ENCODE peak calls at places on chromosomes 12 and 14, in seven cellular contexts. A is effector CD4-positive, alpha-beta T cell; J is astrocyte; W is stimulated activated CD8-positive, alpha-beta memory T cell treated with anti-CD3 and anti-CD28 coated beads, Interleukin-4, amount 100 ng/mL, for 48 hours; H is endodermal cell; I is Caco-2; V is KBM-7. Q is an unnamed sample.

GRCh38 chr12:130938186-130938585 is 15.5 kb upstream of the ADGRD1 start:
- DNase-seq in J (no peak), W (no peak), H (no peak), V (no peak), A (no peak), I (no peak), Q (no peak)

GRCh38 chr14:60094306-60094897 is 2.7 kb downstream of the PCNX4 start:
- DNase-seq in A (no peak), I (peak; percentile 70), J (peak; percentile 84), V (peak; percentile 8), W (peak; percentile 32), H (peak; percentile 90), Q (no peak)

GRCh38 chr12:69523433-69524330 is 53.5 kb downstream of the FRS2 start:
- DNase-seq in H (no peak), J (no peak), A (no peak), W (no peak), I (no peak), V (no peak), Q (no peak)

GRCh38 chr14:79701371-79701770 is 509.9 kb downstream of the DIO2 start:
- DNase-seq in I (no peak), J (no peak), V (no peak), H (no peak), A (no peak), W (no peak), Q (no peak)

GRCh38 chr14:105418269-105419054 is 1.2 kb upstream of the MTA1 start:
- DNase-seq in V (no peak), H (peak; percentile 46), W (no peak), J (no peak), A (no peak), I (no peak), Q (no peak)

GRCh38 chr12:71972441-71973074 is 33.9 kb downstream of the TPH2 start:
- DNase-seq in A (no peak), V (no peak), W (no peak), H (peak; percentile 74), J (no peak), I (no peak), Q (no peak)

GRCh38 chr12:124680863-124681778 is 113.7 kb upstream of the NCOR2 start:
- DNase-seq in W (peak; percentile 48), V (peak; percentile 92), H (peak; percentile 84), A (no peak), I (peak; percentile 75), J (peak; percentile 94), Q (no peak)

GRCh38 chr14:63470877-63471565 is 72.2 kb downstream of the PPP2R5E start:
- DNase-seq in H (no peak), I (no peak), W (no peak), V (no peak), J (peak; percentile 81), A (no peak), Q (no peak)

GRCh38 chr12:129827102-129827873 is 76.5 kb downstream of the TMEM132D start:
- DNase-seq in W (no peak), V (no peak), H (peak; percentile 74), A (no peak), I (no peak), J (no peak), Q (no peak)

GRCh38 chr14:80425686-80426085 is 214.4 kb upstream of the DIO2 start:
- DNase-seq in V (no peak), J (peak; percentile 100), I (no peak), A (no peak), H (no peak), W (no peak), Q (no peak)

GRCh38 chr12:128323526-128323925 is 56.6 kb downstream of the TMEM132C start:
- DNase-seq in V (no peak), A (no peak), H (peak; percentile 79), W (no peak), I (no peak), J (no peak), Q (no peak)

GRCh38 chr14:61225304-61225703 is 55.8 kb downstream of the TMEM30B start:
- DNase-seq in H (no peak), V (no peak), I (no peak), J (no peak), A (no peak), W (no peak), Q (no peak)

GRCh38 chr14:31945701-31946100 is 131.4 kb upstream of the ARHGAP5 start:
- DNase-seq in I (no peak), A (no peak), V (no peak), H (no peak), J (no peak), W (no peak), Q (no peak)

GRCh38 chr12:125453751-125454150 is 388.5 kb downstream of the AACS start:
- DNase-seq in V (no peak), A (no peak), H (no peak), J (no peak), I (no peak), W (no peak), Q (no peak)

GRCh38 chr14:50846171-50846880 is 15.4 kb upstream of the NIN start:
- DNase-seq in I (no peak), V (no peak), J (peak; percentile 93), W (no peak), A (no peak), H (no peak), Q (no peak)

GRCh38 chr14:104141621-104142091 is 3.3 kb downstream of the KIF26A start:
- DNase-seq in A (no peak), V (no peak), J (no peak), I (no peak), W (no peak), H (peak; percentile 25), Q (no peak)

GRCh38 chr14:80850197-80850814 is 91.2 kb downstream of the CEP128 start:
- DNase-seq in J (peak; percentile 25), I (peak; percentile 16), A (no peak), H (no peak), V (peak; percentile 17), W (no peak), Q (no peak)

GRCh38 chr14:51167587-51168219 is 72.3 kb upstream of the TMX1 start:
- DNase-seq in H (no peak), A (no peak), J (peak; percentile 55), I (no peak), W (no peak), V (no peak), Q (no peak)

GRCh38 chr12:82651489-82651888 is 35.2 kb upstream of the TMTC2 start:
- DNase-seq in H (no peak), J (no peak), I (no peak), V (no peak), A (no peak), W (no peak), Q (no peak)

GRCh38 chr12:51077930-51078329 is 5.5 kb downstream of the CSRNP2 start:
- DNase-seq in A (no peak), W (no peak), H (no peak), J (peak; percentile 47), V (no peak), I (no peak), Q (no peak)

GRCh38 chr14:50006141-50006540 is 110.2 kb downstream of the VCPKMT start:
- DNase-seq in V (no peak), A (no peak), J (no peak), I (no peak), H (no peak), W (no peak), Q (no peak)

GRCh38 chr14:91258021-91258618 is 13.6 kb upstream of the GPR68 start:
- DNase-seq in H (no peak), A (no peak), V (no peak), W (no peak), I (no peak), J (peak; percentile 85), Q (no peak)

GRCh38 chr12:43655586-43655985 is 103.0 kb downstream of the PUS7L start:
- DNase-seq in H (no peak), I (no peak), A (no peak), W (no peak), J (peak; percentile 33), V (no peak), Q (no peak)

GRCh38 chr12:85155791-85156190 is 119.6 kb downstream of the LRRIQ1 start:
- DNase-seq in A (no peak), I (no peak), V (peak; percentile 2), J (peak; percentile 6), H (no peak), W (no peak), Q (no peak)

GRCh38 chr12:38886064-38886463 is 19.3 kb downstream of the CPNE8 start:
- DNase-seq in W (no peak), I (no peak), H (no peak), A (no peak), V (no peak), J (peak; percentile 34), Q (no peak)

GRCh38 chr14:74955229-74955999 is at the start of gene PGF:
- DNase-seq in A (peak; percentile 10), H (peak; percentile 91), J (no peak), W (peak; percentile 56), I (peak; percentile 80), V (peak; percentile 44), Q (peak; percentile 79)